ENCODE peak calls at places on chromosomes 16 and 17, in nine cellular contexts. One of them, this sample, is unnamed. For H3K4me1, the result is how much of the 10 kb centered on the place peaks cover.

GRCh38 chr17:14950216-14950615 is 314.9 kb downstream of the PMP22 start:
- DNase-seq in lower lobe of right lung: no peak
- DNase-seq in right lobe of liver: no peak
- DNase-seq in mucosa of descending colon: no peak
- DNase-seq in heart left ventricle: no peak
- DNase-seq in HAP-1: no peak
- DNase-seq in upper lobe of right lung: no peak
- DNase-seq in esophagus squamous epithelium: no peak
- DNase-seq in GM23248: peak
- DNase-seq in this sample: no peak

GRCh38 chr17:46841561-46842379 is 9.6 kb upstream of the WNT9B start:
- DNase-seq in GM23248: peak
- DNase-seq in upper lobe of right lung: no peak
- DNase-seq in HAP-1: no peak
- DNase-seq in esophagus squamous epithelium: no peak
- DNase-seq in heart left ventricle: no peak
- DNase-seq in mucosa of descending colon: peak
- DNase-seq in right lobe of liver: no peak
- DNase-seq in lower lobe of right lung: peak
- DNase-seq in this sample: peak

GRCh38 chr16:30928390-30928789 is 5.0 kb downstream of the FBXL19 start:
- DNase-seq in HAP-1: no peak
- DNase-seq in esophagus squamous epithelium: no peak
- DNase-seq in mucosa of descending colon: no peak
- DNase-seq in lower lobe of right lung: no peak
- DNase-seq in upper lobe of right lung: no peak
- DNase-seq in heart left ventricle: no peak
- DNase-seq in right lobe of liver: no peak
- DNase-seq in GM23248: no peak
- DNase-seq in this sample: no peak

GRCh38 chr17:17814162-17815061 is 22.4 kb downstream of the SREBF1 start:
- DNase-seq in lower lobe of right lung: no peak
- DNase-seq in esophagus squamous epithelium: no peak
- DNase-seq in mucosa of descending colon: peak
- DNase-seq in upper lobe of right lung: no peak
- DNase-seq in GM23248: no peak
- DNase-seq in heart left ventricle: no peak
- DNase-seq in right lobe of liver: no peak
- DNase-seq in HAP-1: no peak
- DNase-seq in this sample: no peak

GRCh38 chr16:10911267-10911666 is 31.0 kb downstream of the DEXI start:
- DNase-seq in heart left ventricle: no peak
- DNase-seq in mucosa of descending colon: no peak
- DNase-seq in esophagus squamous epithelium: no peak
- DNase-seq in upper lobe of right lung: no peak
- DNase-seq in HAP-1: no peak
- DNase-seq in lower lobe of right lung: no peak
- DNase-seq in GM23248: no peak
- DNase-seq in right lobe of liver: no peak
- DNase-seq in this sample: no peak

GRCh38 chr17:75864448-75864871 is 9.3 kb upstream of the WBP2 start:
- DNase-seq in lower lobe of right lung: peak
- DNase-seq in GM23248: peak
- DNase-seq in right lobe of liver: no peak
- DNase-seq in esophagus squamous epithelium: no peak
- DNase-seq in upper lobe of right lung: peak
- DNase-seq in mucosa of descending colon: peak
- DNase-seq in HAP-1: no peak
- DNase-seq in heart left ventricle: peak
- DNase-seq in this sample: no peak

GRCh38 chr16:5062051-5062450 is 3.7 kb downstream of the C16orf89 start:
- DNase-seq in heart left ventricle: no peak
- DNase-seq in upper lobe of right lung: peak
- DNase-seq in mucosa of descending colon: no peak
- DNase-seq in HAP-1: no peak
- DNase-seq in esophagus squamous epithelium: no peak
- DNase-seq in lower lobe of right lung: no peak
- DNase-seq in right lobe of liver: peak
- DNase-seq in GM23248: no peak
- DNase-seq in this sample: no peak

GRCh38 chr17:61294777-61295176 is 104.9 kb upstream of the TBX2 start:
- DNase-seq in right lobe of liver: no peak
- DNase-seq in lower lobe of right lung: no peak
- DNase-seq in mucosa of descending colon: no peak
- DNase-seq in heart left ventricle: no peak
- DNase-seq in esophagus squamous epithelium: no peak
- DNase-seq in upper lobe of right lung: no peak
- DNase-seq in HAP-1: no peak
- DNase-seq in GM23248: peak
- DNase-seq in this sample: no peak

GRCh38 chr16:30567991-30568638 is 3.4 kb downstream of the ZNF688 start:
- DNase-seq in upper lobe of right lung: no peak
- DNase-seq in esophagus squamous epithelium: no peak
- DNase-seq in mucosa of descending colon: no peak
- DNase-seq in lower lobe of right lung: no peak
- DNase-seq in GM23248: peak
- DNase-seq in right lobe of liver: no peak
- DNase-seq in heart left ventricle: no peak
- DNase-seq in HAP-1: no peak
- DNase-seq in this sample: no peak

GRCh38 chr16:85910073-85910853 is 11.3 kb downstream of the IRF8 start:
- DNase-seq in heart left ventricle: no peak
- DNase-seq in esophagus squamous epithelium: no peak
- DNase-seq in right lobe of liver: no peak
- DNase-seq in lower lobe of right lung: no peak
- DNase-seq in upper lobe of right lung: no peak
- DNase-seq in HAP-1: no peak
- DNase-seq in mucosa of descending colon: no peak
- DNase-seq in GM23248: no peak
- DNase-seq in this sample: no peak
- H3K4me1 ChIP-seq in heart left ventricle: under half
- H3K4me1 ChIP-seq in esophagus squamous epithelium: under half
- H3K4me1 ChIP-seq in right lobe of liver: under half
- H3K4me1 ChIP-seq in lower lobe of right lung: under half
- H3K4me1 ChIP-seq in upper lobe of right lung: under half
- H3K4me1 ChIP-seq in HAP-1: under half
- H3K4me1 ChIP-seq in mucosa of descending colon: under half
- H3K4me1 ChIP-seq in GM23248: under half
- H3K4me1 ChIP-seq in this sample: under half

DNA sequence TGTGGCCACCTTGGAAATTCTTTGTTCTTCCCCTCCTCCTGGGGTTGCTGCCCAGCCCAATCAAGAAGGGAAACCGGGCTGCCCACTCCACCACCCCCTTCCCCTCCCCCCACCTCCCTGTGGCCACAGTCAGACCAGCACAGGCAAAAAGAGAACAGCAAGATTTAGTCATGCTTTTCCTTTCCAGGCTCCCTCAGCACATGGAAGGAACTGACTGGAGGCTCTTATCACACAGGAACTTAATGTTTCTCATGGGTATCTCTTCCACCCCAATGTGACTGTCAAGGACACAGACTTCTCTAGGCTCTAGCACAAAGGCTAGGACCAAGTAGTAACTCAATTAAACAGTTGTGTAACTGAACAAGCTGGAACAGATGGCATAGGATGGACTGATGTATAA is 3.0 kb upstream of the CCL1 start:
- DNase-seq in mucosa of descending colon: no peak
- DNase-seq in lower lobe of right lung: no peak
- DNase-seq in esophagus squamous epithelium: no peak
- DNase-seq in GM23248: no peak
- DNase-seq in HAP-1: no peak
- DNase-seq in right lobe of liver: no peak
- DNase-seq in upper lobe of right lung: no peak
- DNase-seq in heart left ventricle: no peak
- DNase-seq in this sample: no peak
- H3K4me1 ChIP-seq in mucosa of descending colon: under half
- H3K4me1 ChIP-seq in lower lobe of right lung: under half
- H3K4me1 ChIP-seq in esophagus squamous epithelium: under half
- H3K4me1 ChIP-seq in GM23248: under half
- H3K4me1 ChIP-seq in HAP-1: under half
- H3K4me1 ChIP-seq in right lobe of liver: under half
- H3K4me1 ChIP-seq in upper lobe of right lung: under half
- H3K4me1 ChIP-seq in heart left ventricle: under half
- H3K4me1 ChIP-seq in this sample: under half

GRCh38 chr17:50055426-50056216 is at the start of gene ITGA3:
- DNase-seq in HAP-1: peak
- DNase-seq in heart left ventricle: peak
- DNase-seq in upper lobe of right lung: peak
- DNase-seq in lower lobe of right lung: peak
- DNase-seq in mucosa of descending colon: peak
- DNase-seq in esophagus squamous epithelium: no peak
- DNase-seq in right lobe of liver: peak
- DNase-seq in GM23248: peak
- DNase-seq in this sample: peak
- H3K4me1 ChIP-seq in HAP-1: under half
- H3K4me1 ChIP-seq in heart left ventricle: half or more
- H3K4me1 ChIP-seq in upper lobe of right lung: half or more
- H3K4me1 ChIP-seq in lower lobe of right lung: half or more
- H3K4me1 ChIP-seq in mucosa of descending colon: under half
- H3K4me1 ChIP-seq in esophagus squamous epithelium: half or more
- H3K4me1 ChIP-seq in right lobe of liver: under half
- H3K4me1 ChIP-seq in GM23248: half or more
- H3K4me1 ChIP-seq in this sample: half or more

DNA sequence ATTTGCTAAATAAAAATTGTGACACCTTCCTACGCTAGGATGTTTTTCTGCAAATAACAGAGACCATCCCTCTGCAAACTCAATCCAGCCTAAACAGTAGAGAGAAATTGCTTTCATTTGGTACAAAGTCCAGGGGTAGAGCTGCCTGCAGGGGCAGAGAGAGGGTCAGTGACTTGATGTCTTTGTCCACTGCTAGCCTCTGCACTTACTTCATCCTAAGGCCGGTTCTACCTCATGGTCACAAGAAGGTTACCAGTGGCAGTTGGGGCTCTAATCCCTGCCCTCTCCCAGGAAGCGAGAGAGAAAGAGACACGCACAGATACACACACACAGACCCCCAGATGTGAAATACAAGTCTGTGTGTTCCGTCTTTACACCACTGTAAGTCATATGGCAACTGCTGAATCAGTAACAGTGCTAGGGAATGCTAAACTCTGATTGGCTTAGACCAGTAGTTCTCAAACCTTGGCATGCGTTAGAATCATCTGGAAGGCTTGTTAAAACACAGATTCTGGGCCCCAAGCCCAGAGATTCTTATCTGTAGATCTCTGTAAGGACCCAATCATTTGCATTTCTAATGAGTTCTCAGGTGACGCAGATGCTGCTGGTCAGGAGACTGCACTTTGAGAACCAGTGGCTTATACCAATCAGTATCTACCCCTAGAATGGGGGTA is 13.1 kb upstream of the LPCAT2 start:
- DNase-seq in upper lobe of right lung: no peak
- DNase-seq in lower lobe of right lung: no peak
- DNase-seq in mucosa of descending colon: peak
- DNase-seq in heart left ventricle: no peak
- DNase-seq in GM23248: peak
- DNase-seq in right lobe of liver: no peak
- DNase-seq in esophagus squamous epithelium: no peak
- DNase-seq in HAP-1: no peak
- DNase-seq in this sample: peak
- H3K4me1 ChIP-seq in upper lobe of right lung: under half
- H3K4me1 ChIP-seq in lower lobe of right lung: under half
- H3K4me1 ChIP-seq in mucosa of descending colon: under half
- H3K4me1 ChIP-seq in heart left ventricle: under half
- H3K4me1 ChIP-seq in GM23248: half or more
- H3K4me1 ChIP-seq in right lobe of liver: under half
- H3K4me1 ChIP-seq in esophagus squamous epithelium: under half
- H3K4me1 ChIP-seq in HAP-1: under half
- H3K4me1 ChIP-seq in this sample: under half

GRCh38 chr16:12313902-12314621 is 337.5 kb downstream of the SNX29 start:
- DNase-seq in right lobe of liver: no peak
- DNase-seq in heart left ventricle: no peak
- DNase-seq in esophagus squamous epithelium: no peak
- DNase-seq in HAP-1: no peak
- DNase-seq in mucosa of descending colon: no peak
- DNase-seq in GM23248: no peak
- DNase-seq in lower lobe of right lung: no peak
- DNase-seq in upper lobe of right lung: no peak
- DNase-seq in this sample: no peak

GRCh38 chr16:12317121-12317810 is 340.7 kb downstream of the SNX29 start:
- DNase-seq in lower lobe of right lung: no peak
- DNase-seq in HAP-1: no peak
- DNase-seq in upper lobe of right lung: no peak
- DNase-seq in GM23248: no peak
- DNase-seq in esophagus squamous epithelium: no peak
- DNase-seq in right lobe of liver: no peak
- DNase-seq in mucosa of descending colon: no peak
- DNase-seq in heart left ventricle: no peak
- DNase-seq in this sample: no peak

GRCh38 chr16:12311887-12312286 is 335.4 kb downstream of the SNX29 start:
- DNase-seq in mucosa of descending colon: no peak
- DNase-seq in heart left ventricle: no peak
- DNase-seq in GM23248: peak
- DNase-seq in HAP-1: no peak
- DNase-seq in right lobe of liver: no peak
- DNase-seq in lower lobe of right lung: no peak
- DNase-seq in esophagus squamous epithelium: no peak
- DNase-seq in upper lobe of right lung: no peak
- DNase-seq in this sample: no peak

GRCh38 chr16:12315330-12316138 is 339.0 kb downstream of the SNX29 start:
- DNase-seq in heart left ventricle: no peak
- DNase-seq in esophagus squamous epithelium: no peak
- DNase-seq in GM23248: no peak
- DNase-seq in upper lobe of right lung: no peak
- DNase-seq in right lobe of liver: no peak
- DNase-seq in mucosa of descending colon: peak
- DNase-seq in HAP-1: no peak
- DNase-seq in lower lobe of right lung: no peak
- DNase-seq in this sample: no peak

GRCh38 chr16:12314786-12315185 is 338.3 kb downstream of the SNX29 start:
- DNase-seq in lower lobe of right lung: no peak
- DNase-seq in heart left ventricle: no peak
- DNase-seq in esophagus squamous epithelium: no peak
- DNase-seq in GM23248: peak
- DNase-seq in upper lobe of right lung: no peak
- DNase-seq in right lobe of liver: no peak
- DNase-seq in mucosa of descending colon: no peak
- DNase-seq in HAP-1: no peak
- DNase-seq in this sample: no peak
- H3K4me1 ChIP-seq in lower lobe of right lung: under half
- H3K4me1 ChIP-seq in heart left ventricle: under half
- H3K4me1 ChIP-seq in esophagus squamous epithelium: half or more
- H3K4me1 ChIP-seq in GM23248: under half
- H3K4me1 ChIP-seq in upper lobe of right lung: under half
- H3K4me1 ChIP-seq in right lobe of liver: under half
- H3K4me1 ChIP-seq in mucosa of descending colon: under half
- H3K4me1 ChIP-seq in HAP-1: under half
- H3K4me1 ChIP-seq in this sample: under half

GRCh38 chr16:692356-693108 is 2.3 kb upstream of the WDR24 start:
- DNase-seq in right lobe of liver: no peak
- DNase-seq in mucosa of descending colon: no peak
- DNase-seq in lower lobe of right lung: no peak
- DNase-seq in upper lobe of right lung: no peak
- DNase-seq in HAP-1: no peak
- DNase-seq in heart left ventricle: no peak
- DNase-seq in GM23248: no peak
- DNase-seq in esophagus squamous epithelium: no peak
- DNase-seq in this sample: no peak
- H3K4me1 ChIP-seq in right lobe of liver: under half
- H3K4me1 ChIP-seq in mucosa of descending colon: under half
- H3K4me1 ChIP-seq in lower lobe of right lung: under half
- H3K4me1 ChIP-seq in upper lobe of right lung: under half
- H3K4me1 ChIP-seq in HAP-1: under half
- H3K4me1 ChIP-seq in heart left ventricle: under half
- H3K4me1 ChIP-seq in GM23248: under half
- H3K4me1 ChIP-seq in esophagus squamous epithelium: half or more
- H3K4me1 ChIP-seq in this sample: under half